ENCODE peak calls at places on chromosomes 4 and X, in ten cellular contexts. One of them, this sample, is unnamed. For H3K36me3, the result is how much of the 10 kb centered on the place peaks cover.

GRCh38 chrX:139091086-139091485 is 379.6 kb upstream of the FGF13 start:
- DNase-seq in spleen: no peak
- DNase-seq in endothelial cell of umbilical vein: no peak
- DNase-seq in stomach: no peak
- DNase-seq in suprapubic skin: no peak
- DNase-seq in prostate gland: no peak
- DNase-seq in HCT116: no peak
- DNase-seq in GM12878: no peak
- DNase-seq in esophagus muscularis mucosa: no peak
- DNase-seq in breast epithelium: no peak
- DNase-seq in this sample: no peak

GRCh38 chr4:18111100-18111499 is 89.5 kb upstream of the LCORL start:
- DNase-seq in spleen: no peak
- DNase-seq in stomach: no peak
- DNase-seq in suprapubic skin: no peak
- DNase-seq in breast epithelium: no peak
- DNase-seq in endothelial cell of umbilical vein: peak
- DNase-seq in GM12878: no peak
- DNase-seq in HCT116: no peak
- DNase-seq in prostate gland: no peak
- DNase-seq in esophagus muscularis mucosa: no peak
- DNase-seq in this sample: no peak

GRCh38 chr4:67087897-67088296 is 457.4 kb downstream of the CENPC start:
- DNase-seq in GM12878: no peak
- DNase-seq in endothelial cell of umbilical vein: peak
- DNase-seq in suprapubic skin: peak
- DNase-seq in esophagus muscularis mucosa: no peak
- DNase-seq in HCT116: peak
- DNase-seq in prostate gland: no peak
- DNase-seq in breast epithelium: no peak
- DNase-seq in stomach: peak
- DNase-seq in spleen: no peak
- DNase-seq in this sample: no peak

GRCh38 chr4:70734168-70734954 is 12.6 kb downstream of the RUFY3 start:
- DNase-seq in suprapubic skin: no peak
- DNase-seq in prostate gland: peak
- DNase-seq in endothelial cell of umbilical vein: peak
- DNase-seq in breast epithelium: no peak
- DNase-seq in stomach: no peak
- DNase-seq in spleen: no peak
- DNase-seq in HCT116: no peak
- DNase-seq in GM12878: peak
- DNase-seq in esophagus muscularis mucosa: no peak
- DNase-seq in this sample: no peak

GRCh38 chr4:14308229-14308651 is 680.7 kb upstream of the BOD1L1 start:
- DNase-seq in esophagus muscularis mucosa: no peak
- DNase-seq in prostate gland: peak
- DNase-seq in endothelial cell of umbilical vein: no peak
- DNase-seq in spleen: no peak
- DNase-seq in suprapubic skin: no peak
- DNase-seq in GM12878: no peak
- DNase-seq in breast epithelium: peak
- DNase-seq in HCT116: no peak
- DNase-seq in stomach: peak
- DNase-seq in this sample: no peak

GRCh38 chr4:48375651-48376291 is 34.4 kb downstream of the SLAIN2 start:
- DNase-seq in prostate gland: peak
- DNase-seq in breast epithelium: no peak
- DNase-seq in stomach: peak
- DNase-seq in endothelial cell of umbilical vein: peak
- DNase-seq in esophagus muscularis mucosa: no peak
- DNase-seq in GM12878: no peak
- DNase-seq in HCT116: peak
- DNase-seq in spleen: no peak
- DNase-seq in suprapubic skin: no peak
- DNase-seq in this sample: no peak

GRCh38 chrX:107871136-107871535 is 45.5 kb downstream of the MID2 start:
- DNase-seq in prostate gland: no peak
- DNase-seq in GM12878: no peak
- DNase-seq in esophagus muscularis mucosa: no peak
- DNase-seq in spleen: no peak
- DNase-seq in HCT116: no peak
- DNase-seq in endothelial cell of umbilical vein: no peak
- DNase-seq in stomach: no peak
- DNase-seq in breast epithelium: no peak
- DNase-seq in suprapubic skin: no peak
- DNase-seq in this sample: no peak

GRCh38 chrX:13051529-13052172 is 7.2 kb upstream of the FAM9C start:
- DNase-seq in esophagus muscularis mucosa: no peak
- DNase-seq in HCT116: no peak
- DNase-seq in endothelial cell of umbilical vein: peak
- DNase-seq in stomach: no peak
- DNase-seq in breast epithelium: no peak
- DNase-seq in GM12878: peak
- DNase-seq in prostate gland: no peak
- DNase-seq in suprapubic skin: no peak
- DNase-seq in spleen: no peak
- DNase-seq in this sample: no peak

GRCh38 chr4:523601-524000 is 24.6 kb downstream of the PIGG start:
- DNase-seq in GM12878: no peak
- DNase-seq in esophagus muscularis mucosa: no peak
- DNase-seq in spleen: peak
- DNase-seq in HCT116: no peak
- DNase-seq in breast epithelium: no peak
- DNase-seq in prostate gland: no peak
- DNase-seq in endothelial cell of umbilical vein: no peak
- DNase-seq in suprapubic skin: no peak
- DNase-seq in stomach: no peak
- DNase-seq in this sample: no peak

GRCh38 chr4:522911-523443 is 24.0 kb downstream of the PIGG start:
- DNase-seq in HCT116: no peak
- DNase-seq in endothelial cell of umbilical vein: no peak
- DNase-seq in esophagus muscularis mucosa: no peak
- DNase-seq in GM12878: no peak
- DNase-seq in spleen: peak
- DNase-seq in prostate gland: no peak
- DNase-seq in suprapubic skin: no peak
- DNase-seq in breast epithelium: no peak
- DNase-seq in stomach: no peak
- DNase-seq in this sample: no peak

GRCh38 chr4:525660-526059 is 26.6 kb downstream of the PIGG start:
- DNase-seq in HCT116: no peak
- DNase-seq in stomach: no peak
- DNase-seq in GM12878: no peak
- DNase-seq in spleen: peak
- DNase-seq in breast epithelium: no peak
- DNase-seq in prostate gland: no peak
- DNase-seq in endothelial cell of umbilical vein: no peak
- DNase-seq in suprapubic skin: no peak
- DNase-seq in esophagus muscularis mucosa: no peak
- DNase-seq in this sample: no peak

GRCh38 chr4:522438-522837 is 23.4 kb downstream of the PIGG start:
- DNase-seq in GM12878: no peak
- DNase-seq in breast epithelium: no peak
- DNase-seq in HCT116: no peak
- DNase-seq in stomach: no peak
- DNase-seq in suprapubic skin: no peak
- DNase-seq in esophagus muscularis mucosa: no peak
- DNase-seq in prostate gland: no peak
- DNase-seq in endothelial cell of umbilical vein: no peak
- DNase-seq in spleen: peak
- DNase-seq in this sample: no peak

DNA sequence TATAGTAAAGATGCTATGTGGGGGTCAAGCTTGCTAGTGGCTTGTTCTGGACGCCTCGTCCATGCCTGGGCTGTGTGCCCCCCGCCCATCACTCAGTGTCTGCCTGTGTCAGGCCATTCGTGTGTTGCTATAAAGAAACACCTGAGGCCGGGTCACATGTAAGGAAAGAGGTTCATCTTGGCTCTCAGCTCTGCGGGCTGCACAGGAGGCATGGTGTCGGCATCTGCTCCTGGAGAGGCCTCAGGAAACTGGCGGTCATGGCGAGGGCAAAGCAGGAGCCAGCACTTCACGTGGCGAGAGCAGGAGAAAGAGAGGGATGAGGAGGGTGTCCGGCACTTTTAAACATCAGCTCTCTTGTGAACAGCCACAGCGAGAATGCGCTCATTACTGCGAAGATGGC is 25.2 kb downstream of the PIGG start:
- DNase-seq in esophagus muscularis mucosa: no peak
- DNase-seq in prostate gland: no peak
- DNase-seq in endothelial cell of umbilical vein: no peak
- DNase-seq in GM12878: no peak
- DNase-seq in suprapubic skin: no peak
- DNase-seq in HCT116: no peak
- DNase-seq in breast epithelium: no peak
- DNase-seq in stomach: no peak
- DNase-seq in spleen: peak
- DNase-seq in this sample: no peak
- H3K36me3 ChIP-seq in esophagus muscularis mucosa: under half
- H3K36me3 ChIP-seq in prostate gland: under half
- H3K36me3 ChIP-seq in endothelial cell of umbilical vein: under half
- H3K36me3 ChIP-seq in GM12878: under half
- H3K36me3 ChIP-seq in suprapubic skin: half or more
- H3K36me3 ChIP-seq in HCT116: under half
- H3K36me3 ChIP-seq in breast epithelium: under half
- H3K36me3 ChIP-seq in stomach: half or more
- H3K36me3 ChIP-seq in spleen: half or more
- H3K36me3 ChIP-seq in this sample: half or more

DNA sequence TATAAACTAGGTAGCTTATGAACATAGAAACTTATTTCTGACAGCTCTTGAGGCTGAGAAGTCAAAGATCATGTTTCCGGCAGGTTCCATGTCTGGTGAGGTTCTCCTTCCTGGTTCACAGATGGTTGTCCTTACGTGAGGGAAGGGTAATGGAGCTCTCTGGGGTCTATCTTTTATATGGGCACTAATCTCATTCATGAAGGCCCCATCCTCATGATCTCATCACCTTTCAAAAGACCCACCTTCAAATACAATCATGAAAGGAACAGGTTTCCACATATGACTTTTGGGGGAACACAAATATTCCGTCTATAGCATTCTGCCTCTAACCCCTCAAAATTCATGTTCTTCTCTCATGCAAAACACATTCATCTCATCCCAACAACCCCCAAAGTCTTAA is 264.7 kb downstream of the PTTG2 start:
- DNase-seq in suprapubic skin: no peak
- DNase-seq in HCT116: no peak
- DNase-seq in stomach: no peak
- DNase-seq in prostate gland: no peak
- DNase-seq in breast epithelium: no peak
- DNase-seq in spleen: no peak
- DNase-seq in GM12878: no peak
- DNase-seq in endothelial cell of umbilical vein: no peak
- DNase-seq in esophagus muscularis mucosa: no peak
- DNase-seq in this sample: no peak
- TF ChIP-seq POLR2A in suprapubic skin: no peak
- TF ChIP-seq POLR2A in HCT116: no peak
- TF ChIP-seq POLR2A in stomach: no peak
- TF ChIP-seq POLR2A in prostate gland: no peak
- TF ChIP-seq POLR2A in breast epithelium: no peak
- TF ChIP-seq POLR2A in spleen: no peak
- TF ChIP-seq POLR2A in GM12878: no peak
- TF ChIP-seq POLR2A in endothelial cell of umbilical vein: no peak
- TF ChIP-seq POLR2A in esophagus muscularis mucosa: no peak
- TF ChIP-seq POLR2A in this sample: no peak

GRCh38 chrX:65671286-65671685 is 3.8 kb downstream of the MSN start:
- DNase-seq in stomach: no peak
- DNase-seq in esophagus muscularis mucosa: no peak
- DNase-seq in GM12878: no peak
- DNase-seq in spleen: no peak
- DNase-seq in breast epithelium: no peak
- DNase-seq in suprapubic skin: no peak
- DNase-seq in endothelial cell of umbilical vein: no peak
- DNase-seq in prostate gland: no peak
- DNase-seq in HCT116: no peak
- DNase-seq in this sample: no peak

GRCh38 chrX:65667157-65667502 is 324 bp upstream of the MSN start:
- DNase-seq in stomach: no peak
- DNase-seq in prostate gland: no peak
- DNase-seq in suprapubic skin: no peak
- DNase-seq in endothelial cell of umbilical vein: no peak
- DNase-seq in HCT116: no peak
- DNase-seq in GM12878: no peak
- DNase-seq in esophagus muscularis mucosa: no peak
- DNase-seq in spleen: no peak
- DNase-seq in breast epithelium: no peak
- DNase-seq in this sample: no peak

GRCh38 chrX:65671966-65672365 is 4.5 kb downstream of the MSN start:
- DNase-seq in stomach: no peak
- DNase-seq in spleen: no peak
- DNase-seq in suprapubic skin: no peak
- DNase-seq in endothelial cell of umbilical vein: no peak
- DNase-seq in prostate gland: no peak
- DNase-seq in HCT116: no peak
- DNase-seq in GM12878: no peak
- DNase-seq in esophagus muscularis mucosa: no peak
- DNase-seq in breast epithelium: no peak
- DNase-seq in this sample: no peak

GRCh38 chrX:65667503-65668355 is at the start of gene MSN:
- DNase-seq in breast epithelium: peak
- DNase-seq in esophagus muscularis mucosa: no peak
- DNase-seq in GM12878: no peak
- DNase-seq in endothelial cell of umbilical vein: peak
- DNase-seq in stomach: peak
- DNase-seq in suprapubic skin: peak
- DNase-seq in HCT116: no peak
- DNase-seq in prostate gland: peak
- DNase-seq in spleen: peak
- DNase-seq in this sample: peak

GRCh38 chrX:65668362-65669310 is 1.2 kb downstream of the MSN start:
- DNase-seq in esophagus muscularis mucosa: no peak
- DNase-seq in stomach: peak
- DNase-seq in HCT116: peak
- DNase-seq in breast epithelium: peak
- DNase-seq in spleen: peak
- DNase-seq in suprapubic skin: peak
- DNase-seq in GM12878: peak
- DNase-seq in prostate gland: peak
- DNase-seq in endothelial cell of umbilical vein: peak
- DNase-seq in this sample: peak
- TF ChIP-seq POLR2AphosphoS5 in esophagus muscularis mucosa: peak
- TF ChIP-seq POLR2AphosphoS5 in stomach: peak
- TF ChIP-seq POLR2AphosphoS5 in HCT116: peak
- TF ChIP-seq POLR2AphosphoS5 in breast epithelium: peak
- TF ChIP-seq POLR2AphosphoS5 in spleen: peak
- TF ChIP-seq POLR2AphosphoS5 in suprapubic skin: no peak
- TF ChIP-seq POLR2AphosphoS5 in GM12878: no peak
- TF ChIP-seq POLR2AphosphoS5 in prostate gland: peak
- TF ChIP-seq POLR2AphosphoS5 in endothelial cell of umbilical vein: no peak
- TF ChIP-seq POLR2AphosphoS5 in this sample: peak

GRCh38 chr4:165328101-165328425 is 594 bp downstream of the MSMO1 start:
- DNase-seq in endothelial cell of umbilical vein: no peak
- DNase-seq in stomach: no peak
- DNase-seq in esophagus muscularis mucosa: no peak
- DNase-seq in prostate gland: no peak
- DNase-seq in spleen: no peak
- DNase-seq in GM12878: no peak
- DNase-seq in breast epithelium: no peak
- DNase-seq in suprapubic skin: no peak
- DNase-seq in HCT116: no peak
- DNase-seq in this sample: no peak

GRCh38 chr4:165330071-165330470 is 2.6 kb downstream of the MSMO1 start:
- DNase-seq in prostate gland: no peak
- DNase-seq in endothelial cell of umbilical vein: no peak
- DNase-seq in HCT116: no peak
- DNase-seq in breast epithelium: no peak
- DNase-seq in suprapubic skin: no peak
- DNase-seq in spleen: no peak
- DNase-seq in esophagus muscularis mucosa: no peak
- DNase-seq in GM12878: no peak
- DNase-seq in stomach: no peak
- DNase-seq in this sample: no peak

GRCh38 chr4:165326831-165327210 is 648 bp upstream of the MSMO1 start:
- DNase-seq in esophagus muscularis mucosa: no peak
- DNase-seq in HCT116: no peak
- DNase-seq in prostate gland: no peak
- DNase-seq in endothelial cell of umbilical vein: no peak
- DNase-seq in stomach: no peak
- DNase-seq in spleen: peak
- DNase-seq in breast epithelium: no peak
- DNase-seq in suprapubic skin: no peak
- DNase-seq in GM12878: no peak
- DNase-seq in this sample: no peak

GRCh38 chr4:165327211-165328100 is at the start of gene MSMO1:
- DNase-seq in endothelial cell of umbilical vein: peak
- DNase-seq in suprapubic skin: peak
- DNase-seq in HCT116: peak
- DNase-seq in GM12878: peak
- DNase-seq in stomach: peak
- DNase-seq in esophagus muscularis mucosa: peak
- DNase-seq in breast epithelium: peak
- DNase-seq in spleen: peak
- DNase-seq in prostate gland: peak
- DNase-seq in this sample: peak

DNA sequence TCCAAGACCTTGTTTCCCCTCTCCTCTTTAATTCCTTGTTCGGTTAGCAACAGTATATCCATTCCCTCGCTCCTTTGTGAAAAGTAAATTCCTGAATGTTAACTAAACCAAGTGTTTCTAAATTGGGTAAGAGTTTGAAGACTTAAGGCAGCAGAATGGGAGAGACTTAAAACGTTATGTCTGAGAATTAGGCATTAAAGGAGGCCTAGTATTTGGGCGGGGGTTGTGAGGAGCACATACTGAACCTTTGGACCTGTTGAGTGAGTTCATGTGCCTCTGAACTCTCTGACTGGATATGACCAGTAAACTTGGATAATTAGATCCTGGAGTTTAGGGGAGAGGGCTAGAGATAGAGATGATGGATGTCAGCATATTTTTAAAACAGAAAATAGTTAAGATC is 1.2 kb downstream of the MSMO1 start:
- DNase-seq in suprapubic skin: no peak
- DNase-seq in esophagus muscularis mucosa: no peak
- DNase-seq in spleen: no peak
- DNase-seq in prostate gland: no peak
- DNase-seq in GM12878: no peak
- DNase-seq in breast epithelium: no peak
- DNase-seq in stomach: no peak
- DNase-seq in endothelial cell of umbilical vein: peak
- DNase-seq in HCT116: no peak
- DNase-seq in this sample: no peak
- H3K36me3 ChIP-seq in suprapubic skin: under half
- H3K36me3 ChIP-seq in esophagus muscularis mucosa: under half
- H3K36me3 ChIP-seq in spleen: under half
- H3K36me3 ChIP-seq in prostate gland: under half
- H3K36me3 ChIP-seq in GM12878: under half
- H3K36me3 ChIP-seq in breast epithelium: under half
- H3K36me3 ChIP-seq in stomach: under half
- H3K36me3 ChIP-seq in endothelial cell of umbilical vein: under half
- H3K36me3 ChIP-seq in HCT116: under half
- H3K36me3 ChIP-seq in this sample: under half

This sample was measured in sigmoid colon.